ENCODE peak calls at places on chromosomes 1 and 21, in seven cellular contexts. I is CD8-positive, alpha-beta T cell; L is C1 segment of cervical spinal cord; O is activated naive CD4-positive, alpha-beta T cell treated with anti-CD3 and anti-CD28 coated beads, Interleukin-2, amount 10 ng/mL, durations not matched to agents 7 days and 5 days; U is stimulated activated naive CD8-positive, alpha-beta T cell treated with anti-CD3 and anti-CD28 coated beads, Interleukin-15, Interleukin-2, amounts not matched to agents 100 U/mL and 50 U/mL, for 24 hours; T is HFF-Myc; C is G401. B is an unnamed sample.
A peak's percentile ranks its signal among the peaks of the same experiment; 100 is the strongest.

GRCh38 chr1:119747451-119747850 is 21.3 kb downstream of the HMGCS2 start:
- DNase-seq in I (no peak), L (no peak), T (no peak), C (no peak), O (no peak), U (no peak), B (no peak)

GRCh38 chr1:197314672-197315071 is 46.6 kb downstream of the CRB1 start:
- DNase-seq in O (no peak), L (no peak), I (no peak), U (no peak), C (no peak), T (no peak), B (no peak)

GRCh38 chr1:58884706-58885661 is 101.1 kb upstream of the JUN start:
- DNase-seq in U (peak; percentile 19), O (peak; percentile 33), T (no peak), L (no peak), I (no peak), C (no peak), B (peak; percentile 24)

GRCh38 chr1:206766251-206766856 is 4.2 kb upstream of the IL19 start:
- DNase-seq in C (no peak), U (peak; percentile 78), L (no peak), I (peak; percentile 59), T (peak; percentile 20), O (peak; percentile 79), B (peak; percentile 73)

GRCh38 chr1:233490488-233490887 is 123.4 kb upstream of the KCNK1 start:
- DNase-seq in O (no peak), L (peak; percentile 98), I (no peak), C (peak; percentile 98), T (no peak), U (no peak), B (no peak)

GRCh38 chr1:174075245-174075692 is 53.1 kb upstream of the RC3H1 start:
- DNase-seq in T (no peak), I (no peak), U (no peak), C (no peak), L (no peak), O (no peak), B (no peak)

GRCh38 chr1:113701429-113701828 is 57.9 kb downstream of the PHTF1 start:
- DNase-seq in I (no peak), T (no peak), U (no peak), L (no peak), O (no peak), C (no peak), B (no peak)

GRCh38 chr21:42048870-42049577 is 22.1 kb upstream of the UMODL1 start:
- DNase-seq in L (no peak), O (no peak), U (no peak), T (no peak), I (no peak), C (no peak), B (no peak)

GRCh38 chr1:89451011-89451410 is 73.6 kb upstream of the LRRC8B start:
- DNase-seq in L (no peak), C (no peak), I (no peak), T (no peak), O (peak; percentile 26), U (peak; percentile 15), B (peak; percentile 35)

GRCh38 chr21:14886001-14886400 is 178.8 kb downstream of the NRIP1 start:
- DNase-seq in I (no peak), U (no peak), C (peak; percentile 75), T (no peak), O (no peak), L (peak; percentile 68), B (no peak)

GRCh38 chr1:18592368-18592767 is 38.3 kb upstream of the PAX7 start:
- DNase-seq in L (no peak), T (no peak), I (no peak), U (no peak), C (no peak), O (no peak), B (no peak)

GRCh38 chr1:219629481-219629880 is 16.6 kb upstream of the ZC3H11B start:
- DNase-seq in T (no peak), O (no peak), C (no peak), U (no peak), L (no peak), I (no peak), B (no peak)

GRCh38 chr1:159881930-159882839 is 17.8 kb downstream of the CFAP45 start:
- DNase-seq in C (peak; percentile 74), O (no peak), T (peak; percentile 94), L (peak; percentile 33), U (peak; percentile 26), I (peak; percentile 35), B (peak; percentile 30)

GRCh38 chr1:236568285-236568894 is 35.9 kb downstream of the HEATR1 start:
- DNase-seq in C (no peak), T (no peak), L (no peak), I (no peak), O (no peak), U (no peak), B (no peak)

GRCh38 chr1:88124614-88125013 is 559.5 kb upstream of the PKN2 start:
- DNase-seq in O (no peak), U (no peak), I (no peak), T (no peak), L (no peak), C (no peak), B (no peak)